ENCODE peak calls at places on chromosomes 4 and X, in five cellular contexts. A is thyroid gland, S is endodermal cell, R is left ventricle myocardium inferior, G is upper lobe of right lung. L is an unnamed sample.

GRCh38 chr4:41396214-41396613 is 139.5 kb downstream of the UCHL1 start:
- DNase-seq in S (no peak), G (no peak), R (no peak), A (no peak), L (no peak)

GRCh38 chr4:139028191-139028661 is 12.6 kb downstream of the NOCT start:
- DNase-seq in G (no peak), A (peak; percentile 92), R (peak; percentile 80), S (no peak), L (peak; percentile 15)

GRCh38 chr4:8821151-8821950 is 50.3 kb downstream of the HMX1 start:
- DNase-seq in R (no peak), G (peak; percentile 39), S (peak; percentile 31), A (no peak), L (no peak)

GRCh38 chr4:59374416-59374815 is 1825.7 kb upstream of the ADGRL3 start:
- DNase-seq in R (no peak), S (no peak), G (no peak), A (no peak), L (no peak)

GRCh38 chr4:139084425-139085093 is 69.0 kb downstream of the NOCT start:
- DNase-seq in G (no peak), R (no peak), S (no peak), A (no peak), L (no peak)

GRCh38 chrX:20665441-20665840 is 398.7 kb upstream of the RPS6KA3 start:
- DNase-seq in R (no peak), A (no peak), G (no peak), S (no peak), L (no peak)

GRCh38 chrX:107673933-107674479 is 45.7 kb downstream of the PRPS1 start:
- DNase-seq in G (peak; percentile 91), S (peak; percentile 72), R (peak; percentile 83), A (peak; percentile 86), L (no peak)

GRCh38 chrX:33252306-33252825 is 41.0 kb upstream of the DMD start:
- DNase-seq in A (no peak), R (no peak), G (no peak), S (peak; percentile 68), L (no peak)

GRCh38 chr4:97987019-97987648 is 156.1 kb downstream of the STPG2 start:
- DNase-seq in S (no peak), R (no peak), A (no peak), G (no peak), L (peak; percentile 48)

GRCh38 chr4:170827562-170828260 is 738.0 kb upstream of the AADAT start:
- DNase-seq in A (no peak), S (no peak), R (no peak), G (no peak), L (no peak)

GRCh38 chr4:6229095-6229494 is 28.7 kb upstream of the JAKMIP1 start:
- DNase-seq in S (peak; percentile 38), R (peak; percentile 24), A (peak; percentile 60), G (no peak), L (no peak)

GRCh38 chr4:37780444-37781133 is 45.9 kb upstream of the PGM2 start:
- DNase-seq in A (no peak), R (no peak), G (no peak), S (no peak), L (no peak)

GRCh38 chrX:21166302-21166982 is 207.8 kb upstream of the CNKSR2 start:
- DNase-seq in A (no peak), R (no peak), S (no peak), G (no peak), L (peak; percentile 14)

GRCh38 chrX:107700317-107700774 is 72.0 kb downstream of the PRPS1 start:
- DNase-seq in A (peak; percentile 72), G (no peak), S (peak; percentile 63), R (no peak), L (peak; percentile 82)

GRCh38 chrX:103480526-103480925 is 38.8 kb downstream of the RAB40A start:
- DNase-seq in A (no peak), S (no peak), R (no peak), G (no peak), L (no peak)

GRCh38 chr4:17115546-17115945 is 217.1 kb upstream of the LDB2 start:
- DNase-seq in R (no peak), S (no peak), A (no peak), G (no peak), L (no peak)

GRCh38 chr4:17117746-17118145 is 219.3 kb upstream of the LDB2 start:
- DNase-seq in S (no peak), R (no peak), A (no peak), G (no peak), L (no peak)

GRCh38 chr4:17109126-17109525 is 210.7 kb upstream of the LDB2 start:
- DNase-seq in A (no peak), S (no peak), G (no peak), R (no peak), L (no peak)

GRCh38 chr4:17111436-17111835 is 213.0 kb upstream of the LDB2 start:
- DNase-seq in R (no peak), S (no peak), A (no peak), G (no peak), L (no peak)

DNA sequence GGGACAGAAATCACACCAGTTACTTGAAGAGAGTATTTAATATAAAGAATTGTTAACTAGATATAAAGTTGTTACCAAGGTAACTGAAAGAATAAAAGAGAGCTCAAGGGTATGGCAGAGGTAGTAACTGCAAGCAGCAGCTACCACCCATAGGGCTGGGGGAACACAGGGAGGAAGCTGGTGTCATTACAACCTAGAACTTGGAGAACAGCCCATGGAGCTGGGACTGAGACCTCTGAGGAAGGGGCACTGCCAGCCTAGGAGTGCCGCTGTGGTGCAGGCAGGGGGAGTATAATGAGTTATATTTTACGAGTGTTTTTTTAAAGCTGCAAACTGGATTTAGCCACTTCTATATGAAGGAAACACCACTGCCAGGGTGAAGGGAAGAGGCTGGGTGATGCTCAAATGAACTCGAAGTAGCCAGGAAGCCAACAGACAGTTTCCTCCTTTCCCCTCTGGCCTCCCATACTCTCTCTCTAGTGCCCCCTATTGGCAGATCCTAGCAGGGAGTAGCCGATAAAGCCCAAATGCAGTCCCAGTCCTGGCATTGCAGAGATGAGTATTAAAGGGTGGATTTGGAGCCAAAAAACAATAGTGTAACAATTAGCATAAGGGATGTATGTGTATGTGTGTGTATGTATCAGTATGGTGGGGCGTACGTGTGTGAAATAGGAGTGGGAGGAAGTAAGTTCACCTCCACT is 213.7 kb upstream of the LDB2 start:
- DNase-seq in G (no peak), A (no peak), S (peak; percentile 86), R (no peak), L (peak; percentile 63)
- TF ChIP-seq CTCF in G (peak; percentile 31), A (peak; percentile 34), S (peak; percentile 88), R (peak; percentile 44), L (peak; percentile 66)

DNA sequence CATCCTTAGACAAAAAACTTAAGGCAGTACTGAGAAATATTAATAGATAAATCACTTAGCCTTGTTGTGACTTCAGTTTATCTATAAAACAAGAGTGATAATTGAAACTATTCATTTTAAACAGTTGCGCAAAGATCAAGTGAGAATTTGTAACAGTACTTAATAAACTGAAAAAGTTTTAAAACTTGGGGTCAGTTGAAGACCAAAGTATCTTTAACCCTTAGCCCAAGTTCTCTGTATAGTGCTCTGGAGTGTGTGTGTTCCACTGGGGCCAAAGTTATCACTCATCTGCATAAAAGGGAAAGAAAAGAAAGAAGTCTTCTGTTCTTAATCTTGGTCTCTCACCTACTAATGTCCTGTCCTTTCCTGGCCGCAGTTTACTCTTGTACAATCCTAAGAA is 11.3 kb downstream of the SMIM14 start:
- DNase-seq in R (no peak), A (no peak), S (no peak), G (no peak), L (no peak)
- H3K27ac ChIP-seq in R (no peak overlapping the region), A (no peak overlapping the region), S (no peak overlapping the region), G (no peak overlapping the region), L (no peak overlapping the region)

DNA sequence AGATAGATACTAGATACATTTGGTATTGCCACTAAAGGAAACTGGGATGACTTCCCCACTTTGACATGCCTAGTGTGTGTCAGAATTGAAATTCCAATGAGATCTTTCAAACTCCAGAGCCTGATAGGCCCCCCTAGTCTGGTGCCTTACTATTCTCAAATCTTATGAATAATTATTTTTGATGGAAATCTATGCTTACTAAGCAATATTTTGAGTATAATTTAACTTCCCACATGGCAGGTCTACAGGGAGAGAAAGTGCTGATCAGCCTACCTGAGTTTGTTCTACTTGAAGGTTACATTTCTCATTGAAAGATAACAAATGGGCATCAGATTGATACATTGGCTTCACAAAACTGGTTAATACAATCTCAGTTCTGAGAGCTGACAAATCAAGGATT is 415.7 kb upstream of the BOD1L1 start:
- DNase-seq in R (no peak), S (no peak), A (no peak), G (no peak), L (no peak)
- H3K9me3 ChIP-seq in R (no peaks in the 10 kb centered on the region), S (no peaks in the 10 kb centered on the region), A (no peaks in the 10 kb centered on the region), G (no peaks in the 10 kb centered on the region), L (no peaks in the 10 kb centered on the region)

DNA sequence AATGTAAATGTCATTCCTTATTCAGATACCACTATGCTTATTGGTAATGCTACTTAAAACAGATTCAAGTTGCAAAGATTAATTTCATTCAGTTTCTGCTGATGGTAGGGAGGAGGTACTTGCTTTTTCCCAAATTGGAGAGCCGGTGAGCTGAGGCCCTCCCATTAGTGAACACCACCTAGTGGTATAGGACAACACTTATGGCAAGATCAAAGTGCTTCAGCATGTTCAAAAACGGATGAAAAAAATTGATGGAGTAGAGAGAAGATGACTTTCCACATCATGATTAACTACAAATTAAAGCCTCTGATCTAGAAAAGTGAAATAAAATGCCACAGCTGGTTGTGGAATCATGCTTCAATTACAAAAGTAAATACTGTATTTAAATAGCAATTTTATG is 112.9 kb downstream of the MBNL3 start:
- DNase-seq in A (no peak), G (no peak), R (no peak), S (no peak), L (peak; percentile 4)
- TF ChIP-seq CTCF in A (no peak), G (no peak), R (no peak), S (peak; percentile 80), L (peak; percentile 10)

DNA sequence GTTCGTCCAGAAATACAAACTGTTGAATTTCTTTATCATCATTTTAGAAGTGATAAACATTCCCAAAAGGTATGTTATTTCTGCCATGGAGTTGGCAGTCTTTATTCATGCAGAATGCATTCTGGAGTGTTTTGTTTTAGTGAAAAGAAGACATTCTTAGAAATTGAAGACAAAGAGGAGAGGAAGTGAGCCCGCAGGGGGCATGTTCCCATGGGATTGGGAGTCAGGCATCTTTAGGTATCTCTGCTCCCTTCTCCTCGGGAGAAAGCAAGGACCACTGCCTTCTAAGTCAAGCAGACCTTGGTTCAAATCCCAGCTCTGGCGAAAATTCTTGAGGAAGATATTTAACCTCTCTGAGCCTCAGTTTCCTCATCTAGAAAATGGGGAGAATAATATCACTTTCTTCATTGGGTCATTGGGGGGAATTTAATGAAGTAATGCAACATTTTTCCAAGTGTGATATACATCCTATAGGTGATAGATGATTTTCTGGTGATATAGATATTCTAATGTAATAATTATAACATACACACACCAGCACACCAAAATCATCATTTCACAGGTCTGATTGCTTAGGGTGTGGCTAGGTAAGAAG is 26.5 kb upstream of the CHRNA9 start:
- DNase-seq in A (no peak), R (no peak), G (no peak), S (peak; percentile 68), L (no peak)
- H3K27ac ChIP-seq in A (no peak overlapping the region), R (no peak overlapping the region), G (no peak overlapping the region), S (no peak overlapping the region), L (no peak overlapping the region)

L was measured in cardiac muscle cell.